ENCODE peak calls at places on chromosomes 11 and 22, in seven cellular contexts. One of them, this sample, is unnamed.

GRCh38 chr11:107791343-107792048 is 67.1 kb downstream of the SLC35F2 start:
- DNase-seq in caudate nucleus: no peak
- DNase-seq in IMR-90: no peak
- DNase-seq in gastrocnemius medialis: no peak
- DNase-seq in tibial artery: no peak
- DNase-seq in RWPE1: no peak
- DNase-seq in PC-9: no peak
- DNase-seq in this sample: no peak

GRCh38 chr11:116986521-116987105 is 111.6 kb downstream of the SIK3 start:
- DNase-seq in IMR-90: peak
- DNase-seq in PC-9: no peak
- DNase-seq in tibial artery: no peak
- DNase-seq in caudate nucleus: no peak
- DNase-seq in gastrocnemius medialis: no peak
- DNase-seq in RWPE1: peak
- DNase-seq in this sample: peak

GRCh38 chr11:2461253-2462091 is 16.7 kb downstream of the KCNQ1 start:
- DNase-seq in tibial artery: peak
- DNase-seq in RWPE1: no peak
- DNase-seq in gastrocnemius medialis: no peak
- DNase-seq in caudate nucleus: no peak
- DNase-seq in PC-9: no peak
- DNase-seq in IMR-90: no peak
- DNase-seq in this sample: no peak

GRCh38 chr11:1304376-1304775 is 5.1 kb downstream of the TOLLIP start:
- DNase-seq in caudate nucleus: no peak
- DNase-seq in gastrocnemius medialis: no peak
- DNase-seq in RWPE1: no peak
- DNase-seq in PC-9: no peak
- DNase-seq in tibial artery: no peak
- DNase-seq in IMR-90: no peak
- DNase-seq in this sample: no peak

GRCh38 chr11:114008331-114008730 is 33.4 kb downstream of the HTR3A start:
- DNase-seq in RWPE1: no peak
- DNase-seq in PC-9: no peak
- DNase-seq in caudate nucleus: no peak
- DNase-seq in tibial artery: no peak
- DNase-seq in IMR-90: no peak
- DNase-seq in gastrocnemius medialis: no peak
- DNase-seq in this sample: no peak

GRCh38 chr11:326842-327580 is 6.4 kb upstream of the IFITM3 start:
- DNase-seq in gastrocnemius medialis: peak
- DNase-seq in caudate nucleus: no peak
- DNase-seq in tibial artery: peak
- DNase-seq in PC-9: no peak
- DNase-seq in IMR-90: peak
- DNase-seq in RWPE1: no peak
- DNase-seq in this sample: no peak

GRCh38 chr11:71131861-71132260 is 120.5 kb downstream of the SHANK2 start:
- DNase-seq in gastrocnemius medialis: no peak
- DNase-seq in RWPE1: no peak
- DNase-seq in PC-9: no peak
- DNase-seq in caudate nucleus: no peak
- DNase-seq in IMR-90: no peak
- DNase-seq in tibial artery: no peak
- DNase-seq in this sample: no peak

GRCh38 chr11:72280037-72280436 is 36.1 kb upstream of the PHOX2A start:
- DNase-seq in gastrocnemius medialis: no peak
- DNase-seq in PC-9: no peak
- DNase-seq in IMR-90: no peak
- DNase-seq in caudate nucleus: no peak
- DNase-seq in RWPE1: no peak
- DNase-seq in tibial artery: no peak
- DNase-seq in this sample: no peak

GRCh38 chr22:49195636-49196035 is 632.0 kb downstream of the BRD1 start:
- DNase-seq in gastrocnemius medialis: no peak
- DNase-seq in IMR-90: no peak
- DNase-seq in tibial artery: no peak
- DNase-seq in RWPE1: no peak
- DNase-seq in caudate nucleus: no peak
- DNase-seq in PC-9: no peak
- DNase-seq in this sample: no peak

GRCh38 chr11:44903518-44903917 is 47.2 kb downstream of the TP53I11 start:
- DNase-seq in gastrocnemius medialis: no peak
- DNase-seq in caudate nucleus: no peak
- DNase-seq in RWPE1: no peak
- DNase-seq in PC-9: no peak
- DNase-seq in tibial artery: no peak
- DNase-seq in IMR-90: no peak
- DNase-seq in this sample: no peak

GRCh38 chr11:118174006-118174567 is 2.4 kb downstream of the SCN2B start:
- DNase-seq in tibial artery: no peak
- DNase-seq in IMR-90: no peak
- DNase-seq in gastrocnemius medialis: no peak
- DNase-seq in RWPE1: no peak
- DNase-seq in caudate nucleus: no peak
- DNase-seq in PC-9: no peak
- DNase-seq in this sample: no peak

GRCh38 chr11:69831985-69832384 is 12.8 kb upstream of the FGF3 start:
- DNase-seq in RWPE1: no peak
- DNase-seq in tibial artery: no peak
- DNase-seq in PC-9: no peak
- DNase-seq in caudate nucleus: no peak
- DNase-seq in IMR-90: no peak
- DNase-seq in gastrocnemius medialis: no peak
- DNase-seq in this sample: no peak

GRCh38 chr11:27385245-27385644 is 22.2 kb upstream of the CCDC34 start:
- DNase-seq in RWPE1: no peak
- DNase-seq in caudate nucleus: no peak
- DNase-seq in gastrocnemius medialis: no peak
- DNase-seq in PC-9: no peak
- DNase-seq in tibial artery: no peak
- DNase-seq in IMR-90: peak
- DNase-seq in this sample: no peak

GRCh38 chr11:107397357-107397756 is 60.3 kb downstream of the CWF19L2 start:
- DNase-seq in RWPE1: peak
- DNase-seq in tibial artery: no peak
- DNase-seq in gastrocnemius medialis: no peak
- DNase-seq in IMR-90: no peak
- DNase-seq in caudate nucleus: no peak
- DNase-seq in PC-9: peak
- DNase-seq in this sample: no peak

GRCh38 chr22:19121631-19122142 is 525 bp downstream of the DGCR2 start:
- DNase-seq in gastrocnemius medialis: peak
- DNase-seq in IMR-90: peak
- DNase-seq in caudate nucleus: no peak
- DNase-seq in tibial artery: peak
- DNase-seq in RWPE1: peak
- DNase-seq in PC-9: peak
- DNase-seq in this sample: no peak

GRCh38 chr11:64849600-64850356 is 5.3 kb upstream of the CDC42BPG start:
- DNase-seq in tibial artery: no peak
- DNase-seq in caudate nucleus: no peak
- DNase-seq in PC-9: no peak
- DNase-seq in gastrocnemius medialis: no peak
- DNase-seq in RWPE1: no peak
- DNase-seq in IMR-90: no peak
- DNase-seq in this sample: no peak
- H3K27ac ChIP-seq in tibial artery: peak
- H3K27ac ChIP-seq in caudate nucleus: no peak
- H3K27ac ChIP-seq in PC-9: no peak
- H3K27ac ChIP-seq in gastrocnemius medialis: peak
- H3K27ac ChIP-seq in RWPE1: peak
- H3K27ac ChIP-seq in IMR-90: peak
- H3K27ac ChIP-seq in this sample: peak

GRCh38 chr11:95589893-95590612 is 199.5 kb downstream of the FAM76B start:
- DNase-seq in IMR-90: no peak
- DNase-seq in tibial artery: peak
- DNase-seq in gastrocnemius medialis: no peak
- DNase-seq in PC-9: no peak
- DNase-seq in RWPE1: no peak
- DNase-seq in caudate nucleus: no peak
- DNase-seq in this sample: no peak

GRCh38 chr11:95588821-95589220 is 200.8 kb downstream of the FAM76B start:
- DNase-seq in RWPE1: no peak
- DNase-seq in PC-9: no peak
- DNase-seq in IMR-90: no peak
- DNase-seq in caudate nucleus: no peak
- DNase-seq in gastrocnemius medialis: no peak
- DNase-seq in tibial artery: no peak
- DNase-seq in this sample: no peak

GRCh38 chr11:95596011-95596489 is 193.5 kb downstream of the FAM76B start:
- DNase-seq in tibial artery: no peak
- DNase-seq in RWPE1: no peak
- DNase-seq in IMR-90: peak
- DNase-seq in PC-9: no peak
- DNase-seq in caudate nucleus: no peak
- DNase-seq in gastrocnemius medialis: no peak
- DNase-seq in this sample: peak

GRCh38 chr11:95592455-95592854 is 197.1 kb downstream of the FAM76B start:
- DNase-seq in caudate nucleus: no peak
- DNase-seq in PC-9: no peak
- DNase-seq in IMR-90: peak
- DNase-seq in gastrocnemius medialis: no peak
- DNase-seq in RWPE1: no peak
- DNase-seq in tibial artery: peak
- DNase-seq in this sample: no peak

DNA sequence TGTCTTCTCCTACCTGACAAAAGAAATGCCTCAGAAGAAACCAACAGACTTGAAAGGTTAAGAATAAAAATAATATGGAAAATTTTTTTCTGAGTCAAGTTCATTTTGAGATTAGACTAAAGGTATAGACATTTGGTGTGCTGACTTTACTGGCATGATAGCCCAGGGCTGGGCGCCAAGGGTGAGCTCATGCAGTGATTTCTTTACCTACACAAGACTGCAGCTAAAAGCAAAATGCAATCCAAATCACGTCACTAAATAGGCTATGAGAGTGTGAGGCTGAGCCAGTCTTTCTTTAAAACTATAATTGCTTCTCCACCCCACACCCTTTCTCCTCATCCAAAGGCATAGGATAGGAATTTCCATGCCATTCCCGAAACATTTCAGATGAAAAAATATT is 196.5 kb downstream of the FAM76B start:
- DNase-seq in IMR-90: peak
- DNase-seq in PC-9: no peak
- DNase-seq in gastrocnemius medialis: no peak
- DNase-seq in caudate nucleus: no peak
- DNase-seq in tibial artery: peak
- DNase-seq in RWPE1: no peak
- DNase-seq in this sample: no peak
- H3K27ac ChIP-seq in IMR-90: no peak
- H3K27ac ChIP-seq in PC-9: no peak
- H3K27ac ChIP-seq in gastrocnemius medialis: no peak
- H3K27ac ChIP-seq in caudate nucleus: no peak
- H3K27ac ChIP-seq in tibial artery: peak
- H3K27ac ChIP-seq in RWPE1: no peak
- H3K27ac ChIP-seq in this sample: no peak

GRCh38 chr11:11332141-11332710 is 20.8 kb downstream of the CSNK2A3 start:
- DNase-seq in IMR-90: no peak
- DNase-seq in PC-9: no peak
- DNase-seq in tibial artery: no peak
- DNase-seq in caudate nucleus: no peak
- DNase-seq in gastrocnemius medialis: no peak
- DNase-seq in RWPE1: no peak
- DNase-seq in this sample: no peak

GRCh38 chr11:11338304-11338703 is 14.7 kb downstream of the CSNK2A3 start:
- DNase-seq in tibial artery: no peak
- DNase-seq in gastrocnemius medialis: no peak
- DNase-seq in RWPE1: no peak
- DNase-seq in PC-9: no peak
- DNase-seq in caudate nucleus: no peak
- DNase-seq in IMR-90: no peak
- DNase-seq in this sample: no peak

GRCh38 chr11:11335043-11335442 is 18.0 kb downstream of the CSNK2A3 start:
- DNase-seq in IMR-90: no peak
- DNase-seq in tibial artery: no peak
- DNase-seq in RWPE1: no peak
- DNase-seq in caudate nucleus: no peak
- DNase-seq in gastrocnemius medialis: no peak
- DNase-seq in PC-9: no peak
- DNase-seq in this sample: no peak

GRCh38 chr11:11336664-11337063 is 16.4 kb downstream of the CSNK2A3 start:
- DNase-seq in RWPE1: no peak
- DNase-seq in caudate nucleus: no peak
- DNase-seq in gastrocnemius medialis: no peak
- DNase-seq in tibial artery: no peak
- DNase-seq in IMR-90: no peak
- DNase-seq in PC-9: no peak
- DNase-seq in this sample: no peak

DNA sequence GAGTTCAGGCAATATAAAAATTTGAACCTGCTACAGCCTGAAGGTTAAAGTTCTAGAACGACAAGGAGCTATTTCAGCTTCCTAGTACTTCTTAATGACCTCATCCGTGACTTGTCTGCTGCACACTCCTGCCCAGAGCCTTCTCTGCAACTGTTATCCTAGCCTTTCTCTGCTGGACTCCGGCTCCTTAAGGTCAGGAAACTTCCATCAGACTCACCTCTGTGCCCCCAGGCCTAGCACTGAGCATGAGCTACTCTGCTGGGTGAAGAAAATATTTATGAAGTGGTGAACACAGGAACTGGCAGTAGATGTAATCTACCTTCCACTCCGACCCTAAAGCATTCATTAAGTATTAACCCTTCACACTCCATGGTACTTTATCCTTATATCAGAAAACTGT is 18.4 kb downstream of the CSNK2A3 start:
- DNase-seq in IMR-90: no peak
- DNase-seq in RWPE1: no peak
- DNase-seq in caudate nucleus: no peak
- DNase-seq in tibial artery: no peak
- DNase-seq in gastrocnemius medialis: no peak
- DNase-seq in PC-9: no peak
- DNase-seq in this sample: no peak
- H3K27ac ChIP-seq in IMR-90: no peak
- H3K27ac ChIP-seq in RWPE1: no peak
- H3K27ac ChIP-seq in caudate nucleus: no peak
- H3K27ac ChIP-seq in tibial artery: no peak
- H3K27ac ChIP-seq in gastrocnemius medialis: no peak
- H3K27ac ChIP-seq in PC-9: no peak
- H3K27ac ChIP-seq in this sample: no peak

GRCh38 chr22:43239102-43239875 is 52.4 kb upstream of the TTLL12 start:
- DNase-seq in RWPE1: no peak
- DNase-seq in tibial artery: no peak
- DNase-seq in caudate nucleus: no peak
- DNase-seq in IMR-90: no peak
- DNase-seq in PC-9: no peak
- DNase-seq in gastrocnemius medialis: no peak
- DNase-seq in this sample: no peak

GRCh38 chr22:43236401-43237166 is 49.6 kb upstream of the TTLL12 start:
- DNase-seq in caudate nucleus: peak
- DNase-seq in IMR-90: no peak
- DNase-seq in gastrocnemius medialis: no peak
- DNase-seq in PC-9: no peak
- DNase-seq in tibial artery: no peak
- DNase-seq in RWPE1: no peak
- DNase-seq in this sample: no peak

GRCh38 chr22:43235445-43236400 is 48.8 kb upstream of the TTLL12 start:
- DNase-seq in PC-9: no peak
- DNase-seq in gastrocnemius medialis: no peak
- DNase-seq in tibial artery: no peak
- DNase-seq in IMR-90: no peak
- DNase-seq in caudate nucleus: no peak
- DNase-seq in RWPE1: no peak
- DNase-seq in this sample: no peak

GRCh38 chr22:43238526-43239006 is 51.6 kb upstream of the TTLL12 start:
- DNase-seq in gastrocnemius medialis: no peak
- DNase-seq in PC-9: no peak
- DNase-seq in caudate nucleus: no peak
- DNase-seq in tibial artery: no peak
- DNase-seq in IMR-90: no peak
- DNase-seq in RWPE1: no peak
- DNase-seq in this sample: no peak

GRCh38 chr22:43237280-43237679 is 50.3 kb upstream of the TTLL12 start:
- DNase-seq in IMR-90: no peak
- DNase-seq in gastrocnemius medialis: no peak
- DNase-seq in RWPE1: no peak
- DNase-seq in caudate nucleus: no peak
- DNase-seq in PC-9: no peak
- DNase-seq in tibial artery: no peak
- DNase-seq in this sample: no peak
- H3K27ac ChIP-seq in IMR-90: no peak
- H3K27ac ChIP-seq in gastrocnemius medialis: no peak
- H3K27ac ChIP-seq in RWPE1: no peak
- H3K27ac ChIP-seq in caudate nucleus: no peak
- H3K27ac ChIP-seq in PC-9: no peak
- H3K27ac ChIP-seq in tibial artery: no peak
- H3K27ac ChIP-seq in this sample: no peak